ENCODE peak calls at places on chromosomes 4 and X, in six cellular contexts. W is posterior cingulate gyrus, K is T-helper 1 cell, Q is GM20000, F is RPMI7951, D is epithelial cell of prostate. J is an unnamed sample.

GRCh38 chrX:27391601-27392000 is 71.5 kb downstream of the PPP4R3C start:
- DNase-seq in W (no peak), K (no peak), Q (no peak), F (no peak), D (no peak), J (no peak)

GRCh38 chr4:152016325-152016665 is 255.5 kb upstream of the GATB start:
- DNase-seq in W (peak; percentile 62), K (no peak), Q (no peak), F (no peak), D (no peak), J (no peak)

GRCh38 chr4:138851626-138852443 is 163.7 kb upstream of the NOCT start:
- DNase-seq in W (no peak), K (no peak), Q (no peak), F (no peak), D (no peak), J (peak; percentile 31)

GRCh38 chrX:129115104-129115503 is 408.2 kb downstream of the SMARCA1 start:
- DNase-seq in W (no peak), K (no peak), Q (peak; percentile 18), F (no peak), D (no peak), J (peak; percentile 82)

GRCh38 chr4:147723316-147723715 is 8.6 kb upstream of the ARHGAP10 start:
- DNase-seq in W (no peak), K (no peak), Q (no peak), F (no peak), D (no peak), J (peak; percentile 19)

GRCh38 chr4:73726000-73726399 is 14.4 kb upstream of the CXCL8 start:
- DNase-seq in W (no peak), K (no peak), Q (no peak), F (peak; percentile 94), D (no peak), J (no peak)

GRCh38 chrX:136586386-136586785 is 54.4 kb downstream of the VGLL1 start:
- DNase-seq in W (no peak), K (peak; percentile 22), Q (no peak), F (peak; percentile 3), D (no peak), J (no peak)

GRCh38 chrX:10549280-10549679 is 71.1 kb downstream of the MID1 start:
- DNase-seq in W (no peak), K (no peak), Q (no peak), F (peak; percentile 91), D (no peak), J (no peak)

GRCh38 chr4:19486400-19486799 is 765.3 kb upstream of the SLIT2 start:
- DNase-seq in W (no peak), K (no peak), Q (no peak), F (peak; percentile 27), D (no peak), J (no peak)

GRCh38 chrX:146755214-146755613 is 54.4 kb upstream of the CXorf51B start:
- DNase-seq in W (no peak), K (no peak), Q (no peak), F (no peak), D (no peak), J (no peak)

GRCh38 chrX:69268637-69269036 is 103.4 kb upstream of the PJA1 start:
- DNase-seq in W (no peak), K (no peak), Q (no peak), F (no peak), D (no peak), J (no peak)

J was measured in Karpas-422.